ENCODE peak calls at places on chromosomes 12 and 14, in ten cellular contexts. E, A, B, N, T, P, X, G, W and J are unnamed samples.
A peak's percentile ranks its signal among the peaks of the same experiment; 100 is the strongest.

GRCh38 chr12:81468206-81468605 is 290.9 kb downstream of the PPFIA2 start:
- DNase-seq in B (no peak), E (no peak), T (no peak), W (no peak), A (peak; percentile 41), X (no peak), P (no peak), G (no peak), N (no peak), J (no peak)

GRCh38 chr12:124007810-124008570 is 35.0 kb downstream of the ZNF664 start:
- DNase-seq in B (no peak), W (peak; percentile 50), T (no peak), G (no peak), N (no peak), X (no peak), E (no peak), P (no peak), A (peak; percentile 21), J (no peak)

GRCh38 chr12:24530689-24531088 is 418.2 kb downstream of the BCAT1 start:
- DNase-seq in E (no peak), P (no peak), W (no peak), B (no peak), N (no peak), A (no peak), T (no peak), G (no peak), X (no peak), J (no peak)

GRCh38 chr12:124544311-124544970 is 23.0 kb downstream of the NCOR2 start:
- DNase-seq in A (no peak), X (no peak), B (no peak), G (no peak), E (peak; percentile 64), N (no peak), T (no peak), W (no peak), P (no peak), J (no peak)

GRCh38 chr14:53493895-53494294 is 340.8 kb upstream of the DDHD1 start:
- DNase-seq in E (no peak), T (peak; percentile 48), B (no peak), N (no peak), A (no peak), X (no peak), W (no peak), G (no peak), P (no peak), J (no peak)

GRCh38 chr14:58752782-58753181 is 115.0 kb downstream of the DACT1 start:
- DNase-seq in P (peak; percentile 87), B (no peak), N (peak; percentile 73), X (peak; percentile 52), W (peak; percentile 88), E (no peak), G (peak; percentile 92), A (peak; percentile 52), T (no peak), J (peak; percentile 76)

GRCh38 chr12:58395470-58395869 is 454.1 kb downstream of the ATP23 start:
- DNase-seq in W (no peak), A (no peak), T (no peak), N (no peak), X (no peak), G (no peak), B (no peak), P (no peak), E (no peak), J (no peak)

GRCh38 chr14:103512701-103513611 is 9.7 kb downstream of the CKB start:
- DNase-seq in B (peak; percentile 37), G (peak; percentile 51), T (peak; percentile 63), E (no peak), W (peak; percentile 72), P (peak; percentile 94), X (peak; percentile 64), N (peak; percentile 64), A (no peak), J (peak; percentile 82)

GRCh38 chr12:92505373-92506340 is 197.1 kb upstream of the PLEKHG7 start:
- DNase-seq in A (peak; percentile 68), X (peak; percentile 75), G (peak; percentile 87), W (peak; percentile 39), E (peak; percentile 51), B (no peak), T (no peak), N (peak; percentile 47), P (peak; percentile 82), J (peak; percentile 44)

DNA sequence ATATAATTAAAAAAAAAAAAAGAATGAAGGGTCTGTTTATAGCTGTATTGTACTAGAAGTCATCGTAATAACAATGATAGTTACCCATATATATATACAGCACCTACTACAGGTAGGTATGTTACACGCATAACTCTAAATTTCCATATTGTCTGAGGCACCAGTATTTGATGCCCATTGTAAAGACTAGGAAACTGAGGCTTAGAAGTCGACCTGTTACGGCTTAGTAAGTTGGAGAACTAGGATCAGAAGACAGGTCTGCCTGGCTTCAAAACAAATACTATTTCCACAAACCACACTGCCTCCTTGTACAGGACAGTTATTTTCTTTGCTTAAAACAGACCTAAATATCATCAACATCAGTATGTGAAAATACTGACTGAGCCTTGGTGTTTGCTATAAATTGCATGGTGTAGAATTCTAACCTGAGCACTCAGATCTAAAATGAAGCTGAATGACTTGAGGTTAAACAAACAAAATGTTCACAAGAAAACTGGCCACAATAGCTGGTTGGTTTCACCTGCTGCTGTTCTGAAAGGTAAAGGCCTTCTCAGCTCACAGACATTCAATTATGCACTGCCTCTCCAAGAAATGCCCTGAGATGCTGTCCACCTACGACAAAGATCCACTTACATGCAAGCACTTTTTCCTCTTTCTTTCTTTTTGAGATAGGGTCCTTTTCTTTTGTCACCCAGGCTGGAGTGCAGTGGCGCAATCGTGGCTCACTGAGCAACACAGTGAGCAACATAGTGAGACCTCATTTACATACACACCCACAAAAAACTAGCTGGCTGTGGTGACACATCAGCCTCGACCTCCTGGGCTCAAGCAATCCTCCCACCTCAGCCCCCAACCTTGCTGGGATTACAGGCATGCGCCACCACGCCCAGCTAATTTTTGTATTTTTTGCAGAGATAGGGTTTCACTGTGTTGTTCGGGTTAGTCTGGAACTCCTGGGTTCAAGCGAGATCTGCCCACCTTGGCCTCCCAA is 35.7 kb downstream of the SSH1 start:
- DNase-seq in A (peak; percentile 54), T (no peak), G (no peak), N (no peak), B (no peak), P (no peak), W (no peak), X (no peak), E (no peak), J (no peak)
- H3K4me1 ChIP-seq in A (peaks cover 17% of the 10 kb centered on the region), T (no peaks in the 10 kb centered on the region), G (peaks cover 10% of the 10 kb centered on the region), N (peaks cover 65% of the 10 kb centered on the region), B (peaks cover 20% of the 10 kb centered on the region), P (no peaks in the 10 kb centered on the region), W (peaks cover 12% of the 10 kb centered on the region), X (peaks cover 6% of the 10 kb centered on the region), E (peaks cover 14% of the 10 kb centered on the region), J (peaks cover 21% of the 10 kb centered on the region)

GRCh38 chr12:113151655-113152054 is 2.1 kb downstream of the CFAP73 start:
- DNase-seq in E (no peak), N (no peak), P (no peak), B (no peak), X (no peak), G (no peak), W (no peak), T (no peak), A (no peak), J (no peak)

GRCh38 chr12:113154351-113154973 is 4.9 kb downstream of the CFAP73 start:
- DNase-seq in W (no peak), A (peak; percentile 44), T (peak; percentile 90), E (peak; percentile 86), G (no peak), N (no peak), B (no peak), P (no peak), X (no peak), J (no peak)

GRCh38 chr12:113155060-113155459 is 5.5 kb downstream of the CFAP73 start:
- DNase-seq in X (no peak), P (no peak), A (no peak), B (no peak), E (no peak), W (no peak), N (no peak), T (peak; percentile 51), G (no peak), J (no peak)

GRCh38 chr12:113152835-113153814 is 3.6 kb downstream of the CFAP73 start:
- DNase-seq in T (peak; percentile 94), W (peak; percentile 65), A (peak; percentile 84), B (peak; percentile 75), P (peak; percentile 74), N (peak; percentile 62), X (peak; percentile 43), E (peak; percentile 87), G (peak; percentile 69), J (peak; percentile 58)

GRCh38 chr12:113152196-113152834 is 2.8 kb downstream of the CFAP73 start:
- DNase-seq in A (no peak), E (no peak), P (no peak), X (no peak), T (no peak), B (no peak), N (no peak), G (no peak), W (no peak), J (no peak)
- H3K4me3 ChIP-seq in A (peak overlapping the region; percentile 28), E (peak overlapping the region; percentile 50), P (peak overlapping the region; percentile 44), X (no peak overlapping the region), T (peak overlapping the region; percentile 70), B (no peak overlapping the region), N (peak overlapping the region; percentile 50), G (no peak overlapping the region), W (peak overlapping the region; percentile 48), J (no peak overlapping the region)

GRCh38 chr14:61439779-61440418 is 118.5 kb downstream of the PRKCH start:
- DNase-seq in T (no peak), N (no peak), A (no peak), E (no peak), P (no peak), X (no peak), B (no peak), G (no peak), W (no peak), J (no peak)
- H3K4me1 ChIP-seq in T (peaks cover 9% of the 10 kb centered on the region), N (peaks cover 25% of the 10 kb centered on the region), A (peaks cover 37% of the 10 kb centered on the region), E (peaks cover 14% of the 10 kb centered on the region), P (no peaks in the 10 kb centered on the region), X (no peaks in the 10 kb centered on the region), B (peaks cover 35% of the 10 kb centered on the region), G (peaks cover 19% of the 10 kb centered on the region), W (peaks cover 3% of the 10 kb centered on the region), J (peaks cover 24% of the 10 kb centered on the region)

DNA sequence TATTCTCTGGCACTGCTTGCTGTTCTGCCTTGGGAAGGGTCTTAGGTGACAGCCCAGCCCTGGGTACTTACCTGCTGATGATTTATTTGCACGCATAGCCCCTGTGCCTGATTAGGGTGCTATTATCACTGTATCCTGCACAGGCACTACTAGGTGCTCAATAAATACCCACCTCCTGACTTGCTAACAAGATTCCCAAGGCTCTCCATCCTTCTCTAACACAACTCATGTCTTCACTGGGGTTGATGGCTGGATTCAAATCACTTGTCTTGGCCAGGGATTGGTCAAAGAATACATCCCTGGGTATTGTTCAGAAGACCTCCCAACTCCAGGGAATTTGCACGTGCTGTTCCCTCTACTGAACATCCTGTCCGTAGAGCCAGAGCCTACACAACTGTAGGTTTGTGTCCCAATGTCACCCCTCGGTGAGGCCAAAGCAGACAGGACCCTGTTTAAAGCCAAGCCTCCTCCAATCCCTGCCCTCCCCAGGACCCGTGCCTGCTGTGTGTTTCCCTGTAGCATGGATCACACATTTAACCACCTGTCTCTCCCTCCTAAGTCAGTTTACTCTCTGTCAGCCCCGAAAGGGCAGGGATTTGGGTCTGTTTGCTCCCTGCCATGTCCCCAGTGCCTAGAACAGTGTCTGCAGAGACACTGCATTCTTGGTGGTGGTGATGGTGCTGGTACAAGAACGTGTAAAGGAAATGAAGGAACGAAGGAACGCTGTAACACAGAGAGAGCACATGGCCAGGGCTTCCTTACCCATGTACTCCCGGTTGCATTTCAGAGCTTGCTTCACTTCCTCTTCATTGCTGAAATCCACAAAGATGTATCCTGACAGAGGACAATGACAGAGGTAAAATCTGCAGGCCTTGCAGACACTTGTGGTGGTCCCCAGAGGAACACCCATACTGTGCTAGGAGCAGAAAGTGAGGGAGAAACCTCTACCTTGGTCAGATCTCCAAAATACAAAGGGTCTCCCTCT is 16.5 kb downstream of the RBM19 start:
- DNase-seq in T (no peak), W (no peak), X (no peak), N (no peak), E (no peak), P (no peak), G (no peak), B (no peak), A (no peak), J (no peak)
- H3K4me3 ChIP-seq in T (no peak overlapping the region), W (no peak overlapping the region), X (no peak overlapping the region), N (no peak overlapping the region), E (no peak overlapping the region), P (no peak overlapping the region), G (no peak overlapping the region), B (no peak overlapping the region), A (no peak overlapping the region), J (no peak overlapping the region)